ENCODE peak calls at places on chromosomes 11 and 22, in six cellular contexts. One of them, this sample, is unnamed.

GRCh38 chr11:124872741-124873140 is 7.5 kb downstream of the ROBO3 start:
- DNase-seq in ELF-1: no peak
- DNase-seq in non-pigmented ciliary epithelial cell: no peak
- DNase-seq in endothelial cell: no peak
- DNase-seq in GM13976: no peak
- DNase-seq in activated effector memory CD4-positive, alpha-beta T cell treated with anti-CD3 and anti-CD28 coated beads, Interleukin-2, amount 50 U/mL, for 16 hours: peak
- DNase-seq in this sample: peak

GRCh38 chr22:36790648-36791047 is 14.7 kb upstream of the IFT27 start:
- DNase-seq in ELF-1: no peak
- DNase-seq in non-pigmented ciliary epithelial cell: no peak
- DNase-seq in endothelial cell: no peak
- DNase-seq in GM13976: peak
- DNase-seq in activated effector memory CD4-positive, alpha-beta T cell treated with anti-CD3 and anti-CD28 coated beads, Interleukin-2, amount 50 U/mL, for 16 hours: peak
- DNase-seq in this sample: no peak

GRCh38 chr11:128911701-128912100 is 20.5 kb downstream of the KCNJ5 start:
- DNase-seq in ELF-1: no peak
- DNase-seq in non-pigmented ciliary epithelial cell: no peak
- DNase-seq in endothelial cell: no peak
- DNase-seq in GM13976: no peak
- DNase-seq in activated effector memory CD4-positive, alpha-beta T cell treated with anti-CD3 and anti-CD28 coated beads, Interleukin-2, amount 50 U/mL, for 16 hours: no peak
- DNase-seq in this sample: no peak

GRCh38 chr11:36577859-36578258 is 10.1 kb downstream of the RAG1 start:
- DNase-seq in ELF-1: no peak
- DNase-seq in non-pigmented ciliary epithelial cell: no peak
- DNase-seq in endothelial cell: no peak
- DNase-seq in GM13976: no peak
- DNase-seq in activated effector memory CD4-positive, alpha-beta T cell treated with anti-CD3 and anti-CD28 coated beads, Interleukin-2, amount 50 U/mL, for 16 hours: no peak
- DNase-seq in this sample: no peak

GRCh38 chr11:46413755-46414465 is 22.3 kb upstream of the CHRM4 start:
- DNase-seq in ELF-1: no peak
- DNase-seq in non-pigmented ciliary epithelial cell: no peak
- DNase-seq in endothelial cell: no peak
- DNase-seq in GM13976: no peak
- DNase-seq in activated effector memory CD4-positive, alpha-beta T cell treated with anti-CD3 and anti-CD28 coated beads, Interleukin-2, amount 50 U/mL, for 16 hours: no peak
- DNase-seq in this sample: no peak

GRCh38 chr11:42524534-42525227 is 787.1 kb upstream of the API5 start:
- DNase-seq in ELF-1: peak
- DNase-seq in non-pigmented ciliary epithelial cell: no peak
- DNase-seq in endothelial cell: peak
- DNase-seq in GM13976: peak
- DNase-seq in activated effector memory CD4-positive, alpha-beta T cell treated with anti-CD3 and anti-CD28 coated beads, Interleukin-2, amount 50 U/mL, for 16 hours: no peak
- DNase-seq in this sample: peak

GRCh38 chr22:35690001-35690400 is 27.7 kb upstream of the APOL5 start:
- DNase-seq in ELF-1: no peak
- DNase-seq in non-pigmented ciliary epithelial cell: no peak
- DNase-seq in endothelial cell: no peak
- DNase-seq in GM13976: no peak
- DNase-seq in activated effector memory CD4-positive, alpha-beta T cell treated with anti-CD3 and anti-CD28 coated beads, Interleukin-2, amount 50 U/mL, for 16 hours: no peak
- DNase-seq in this sample: no peak

GRCh38 chr11:106493751-106494150 is 416.3 kb downstream of the AASDHPPT start:
- DNase-seq in ELF-1: no peak
- DNase-seq in non-pigmented ciliary epithelial cell: no peak
- DNase-seq in endothelial cell: no peak
- DNase-seq in GM13976: no peak
- DNase-seq in activated effector memory CD4-positive, alpha-beta T cell treated with anti-CD3 and anti-CD28 coated beads, Interleukin-2, amount 50 U/mL, for 16 hours: no peak
- DNase-seq in this sample: no peak

GRCh38 chr11:86668929-86669328 is 3.5 kb downstream of the ME3 start:
- DNase-seq in ELF-1: no peak
- DNase-seq in non-pigmented ciliary epithelial cell: no peak
- DNase-seq in endothelial cell: no peak
- DNase-seq in GM13976: no peak
- DNase-seq in activated effector memory CD4-positive, alpha-beta T cell treated with anti-CD3 and anti-CD28 coated beads, Interleukin-2, amount 50 U/mL, for 16 hours: no peak
- DNase-seq in this sample: no peak

GRCh38 chr11:13109616-13110015 is 100.5 kb downstream of the RASSF10 start:
- DNase-seq in ELF-1: no peak
- DNase-seq in non-pigmented ciliary epithelial cell: no peak
- DNase-seq in endothelial cell: no peak
- DNase-seq in GM13976: no peak
- DNase-seq in activated effector memory CD4-positive, alpha-beta T cell treated with anti-CD3 and anti-CD28 coated beads, Interleukin-2, amount 50 U/mL, for 16 hours: no peak
- DNase-seq in this sample: no peak